ENCODE peak calls at places on chromosomes 2 and 18, in six cellular contexts. One of them, this sample, is unnamed.

GRCh38 chr2:68282814-68283812 is 30.8 kb upstream of the PPP3R1 start:
- DNase-seq in mucosa of gallbladder: no peak
- DNase-seq in stimulated activated CD4-positive, alpha-beta T cell treated with anti-CD3 and anti-CD28 coated beads, Interleukin-12 subunit alpha, Interleukin-12 subunit beta, amount 100 ng/mL, for 4 hours: no peak
- DNase-seq in amygdala: no peak
- DNase-seq in SHP77: peak
- DNase-seq in kidney epithelial cell: peak
- DNase-seq in this sample: peak

GRCh38 chr2:84801816-84802215 is 79.1 kb downstream of the TRABD2A start:
- DNase-seq in mucosa of gallbladder: no peak
- DNase-seq in stimulated activated CD4-positive, alpha-beta T cell treated with anti-CD3 and anti-CD28 coated beads, Interleukin-12 subunit alpha, Interleukin-12 subunit beta, amount 100 ng/mL, for 4 hours: no peak
- DNase-seq in amygdala: no peak
- DNase-seq in SHP77: no peak
- DNase-seq in kidney epithelial cell: no peak
- DNase-seq in this sample: no peak

GRCh38 chr2:3132466-3132865 is 245.2 kb downstream of the EIPR1 start:
- DNase-seq in mucosa of gallbladder: no peak
- DNase-seq in stimulated activated CD4-positive, alpha-beta T cell treated with anti-CD3 and anti-CD28 coated beads, Interleukin-12 subunit alpha, Interleukin-12 subunit beta, amount 100 ng/mL, for 4 hours: no peak
- DNase-seq in amygdala: no peak
- DNase-seq in SHP77: no peak
- DNase-seq in kidney epithelial cell: no peak
- DNase-seq in this sample: no peak

GRCh38 chr2:150750726-150751125 is 263.3 kb upstream of the RND3 start:
- DNase-seq in mucosa of gallbladder: no peak
- DNase-seq in stimulated activated CD4-positive, alpha-beta T cell treated with anti-CD3 and anti-CD28 coated beads, Interleukin-12 subunit alpha, Interleukin-12 subunit beta, amount 100 ng/mL, for 4 hours: no peak
- DNase-seq in amygdala: no peak
- DNase-seq in SHP77: no peak
- DNase-seq in kidney epithelial cell: no peak
- DNase-seq in this sample: no peak

GRCh38 chr18:51668101-51668500 is 470.6 kb upstream of the MEX3C start:
- DNase-seq in mucosa of gallbladder: peak
- DNase-seq in stimulated activated CD4-positive, alpha-beta T cell treated with anti-CD3 and anti-CD28 coated beads, Interleukin-12 subunit alpha, Interleukin-12 subunit beta, amount 100 ng/mL, for 4 hours: peak
- DNase-seq in amygdala: no peak
- DNase-seq in SHP77: peak
- DNase-seq in kidney epithelial cell: no peak
- DNase-seq in this sample: peak

GRCh38 chr18:23196119-23197004 is 61.1 kb downstream of the CABLES1 start:
- DNase-seq in mucosa of gallbladder: no peak
- DNase-seq in stimulated activated CD4-positive, alpha-beta T cell treated with anti-CD3 and anti-CD28 coated beads, Interleukin-12 subunit alpha, Interleukin-12 subunit beta, amount 100 ng/mL, for 4 hours: no peak
- DNase-seq in amygdala: no peak
- DNase-seq in SHP77: no peak
- DNase-seq in kidney epithelial cell: no peak
- DNase-seq in this sample: no peak

GRCh38 chr2:161166538-161167409 is 6.5 kb downstream of the TANK start:
- DNase-seq in mucosa of gallbladder: no peak
- DNase-seq in stimulated activated CD4-positive, alpha-beta T cell treated with anti-CD3 and anti-CD28 coated beads, Interleukin-12 subunit alpha, Interleukin-12 subunit beta, amount 100 ng/mL, for 4 hours: peak
- DNase-seq in amygdala: no peak
- DNase-seq in SHP77: no peak
- DNase-seq in kidney epithelial cell: peak
- DNase-seq in this sample: peak

GRCh38 chr2:23711979-23712755 is 214.8 kb downstream of the ATAD2B start:
- DNase-seq in mucosa of gallbladder: no peak
- DNase-seq in stimulated activated CD4-positive, alpha-beta T cell treated with anti-CD3 and anti-CD28 coated beads, Interleukin-12 subunit alpha, Interleukin-12 subunit beta, amount 100 ng/mL, for 4 hours: no peak
- DNase-seq in amygdala: no peak
- DNase-seq in SHP77: no peak
- DNase-seq in kidney epithelial cell: no peak
- DNase-seq in this sample: no peak

This sample was measured in HCEC 1CT.